ENCODE peak calls at places on chromosomes 4 and X, in five cellular contexts. O, A, S, R and Y are unnamed samples.

GRCh38 chr4:15938182-15938581 is 358 bp downstream of the FGFBP1 start:
- DNase-seq in O (no peak), A (no peak), S (no peak), R (no peak), Y (no peak)

GRCh38 chr4:20266215-20267082 is 14.7 kb downstream of the SLIT2 start:
- DNase-seq in O (no peak), A (no peak), S (no peak), R (no peak), Y (no peak)

GRCh38 chrX:41291309-41291708 is 42.7 kb upstream of the DDX3X start:
- DNase-seq in O (no peak), A (no peak), S (no peak), R (no peak), Y (no peak)

GRCh38 chr4:26175016-26175786 is 145.6 kb upstream of the RBPJ start:
- DNase-seq in O (no peak), A (no peak), S (no peak), R (no peak), Y (no peak)

GRCh38 chrX:132501606-132502005 is 12.8 kb upstream of the MBNL3 start:
- DNase-seq in O (no peak), A (no peak), S (peak; percentile 8), R (no peak), Y (no peak)

GRCh38 chrX:14936561-14936960 is 63.3 kb downstream of the MOSPD2 start:
- DNase-seq in O (no peak), A (peak; percentile 54), S (peak; percentile 73), R (no peak), Y (peak; percentile 46)

GRCh38 chrX:31147175-31147574 is 75.3 kb upstream of the FTHL17 start:
- DNase-seq in O (no peak), A (no peak), S (no peak), R (no peak), Y (no peak)

GRCh38 chr4:25842229-25842840 is 20.5 kb downstream of the SEL1L3 start:
- DNase-seq in O (no peak), A (no peak), S (no peak), R (peak; percentile 29), Y (no peak)

GRCh38 chrX:155874571-155875244 is 6.4 kb upstream of the VAMP7 start:
- DNase-seq in O (no peak), A (no peak), S (no peak), R (no peak), Y (no peak)

GRCh38 chr4:123488916-123489315 is 92.3 kb downstream of the SPRY1 start:
- DNase-seq in O (no peak), A (peak; percentile 40), S (peak; percentile 72), R (no peak), Y (peak; percentile 61)

GRCh38 chrX:95076449-95076848 is 1402.4 kb downstream of the FAM133A start:
- DNase-seq in O (peak; percentile 47), A (peak; percentile 49), S (peak; percentile 60), R (no peak), Y (no peak)

GRCh38 chrX:95071621-95072020 is 1397.6 kb downstream of the FAM133A start:
- DNase-seq in O (peak; percentile 13), A (no peak), S (no peak), R (no peak), Y (no peak)

GRCh38 chrX:95065151-95065550 is 1391.1 kb downstream of the FAM133A start:
- DNase-seq in O (no peak), A (no peak), S (no peak), R (no peak), Y (no peak)

GRCh38 chrX:95071052-95071451 is 1397.0 kb downstream of the FAM133A start:
- DNase-seq in O (no peak), A (no peak), S (peak; percentile 11), R (no peak), Y (no peak)
- TF ChIP-seq CTCF in O (peak; percentile 18), A (peak; percentile 26), S (peak; percentile 45), R (no peak), Y (no peak)

DNA sequence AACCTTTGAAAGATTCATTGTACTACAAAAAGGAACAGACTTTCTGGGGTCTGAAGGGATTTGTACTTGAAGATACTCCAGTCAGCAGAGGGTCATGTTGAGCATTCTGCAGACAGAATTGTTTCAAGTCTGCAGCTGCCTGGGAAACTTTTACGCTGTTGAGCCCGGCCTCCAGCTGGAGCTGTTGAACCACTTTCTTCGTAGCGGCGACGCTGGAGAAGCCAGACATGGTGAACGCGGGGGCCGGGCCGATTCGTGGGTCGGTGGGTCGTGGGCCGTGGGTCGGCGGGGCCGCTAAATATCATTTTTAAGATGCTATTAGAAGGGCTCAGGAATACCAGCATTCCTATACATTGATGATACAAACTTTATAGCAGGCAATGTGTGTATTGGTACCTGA is 12.0 kb upstream of the RTL9 start:
- DNase-seq in O (no peak), A (peak; percentile 56), S (no peak), R (no peak), Y (no peak)
- TF ChIP-seq CTCF in O (no peak), A (peak; percentile 24), S (no peak), R (no peak), Y (no peak)

GRCh38 chr4:73923631-73923937 is 54.4 kb downstream of the CXCL1 start:
- DNase-seq in O (no peak), A (no peak), S (no peak), R (no peak), Y (no peak)

GRCh38 chr4:73922317-73922716 is 53.1 kb downstream of the CXCL1 start:
- DNase-seq in O (no peak), A (no peak), S (no peak), R (no peak), Y (no peak)

GRCh38 chr4:73918058-73918457 is 48.9 kb downstream of the CXCL1 start:
- DNase-seq in O (no peak), A (no peak), S (no peak), R (no peak), Y (no peak)

GRCh38 chr4:73919691-73920090 is 50.5 kb downstream of the CXCL1 start:
- DNase-seq in O (no peak), A (no peak), S (no peak), R (no peak), Y (no peak)

GRCh38 chr4:73922766-73923630 is 53.8 kb downstream of the CXCL1 start:
- DNase-seq in O (no peak), A (peak; percentile 79), S (peak; percentile 75), R (no peak), Y (no peak)
- TF ChIP-seq CTCF in O (no peak), A (peak; percentile 35), S (peak; percentile 60), R (no peak), Y (no peak)

DNA sequence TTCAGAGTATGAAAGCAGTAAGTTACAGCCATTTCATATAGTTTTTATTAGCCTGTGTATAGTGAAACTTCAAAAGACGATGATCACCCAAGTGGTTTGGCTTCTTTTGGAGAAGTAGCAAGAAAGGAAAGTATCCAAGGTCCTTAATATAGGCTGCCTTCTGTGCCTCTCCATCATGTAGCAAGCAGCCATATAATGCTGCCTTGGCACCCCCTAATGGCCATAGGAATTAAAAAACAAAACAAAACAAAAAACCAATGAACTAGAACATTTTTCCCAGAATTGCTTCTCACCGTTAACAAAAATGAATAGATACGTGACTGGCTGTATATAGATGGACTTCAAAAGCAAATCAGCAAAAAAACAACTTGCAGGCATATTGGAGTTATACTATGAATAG is 18.9 kb downstream of the LAMP2 start:
- DNase-seq in O (peak; percentile 8), A (peak; percentile 16), S (no peak), R (no peak), Y (no peak)
- TF ChIP-seq CTCF in O (peak; percentile 40), A (no peak), S (peak; percentile 33), R (no peak), Y (peak; percentile 18)

GRCh38 chrX:103215768-103216085 is 819 bp downstream of the BEX4 start:
- DNase-seq in O (no peak), A (no peak), S (no peak), R (no peak), Y (no peak)

GRCh38 chrX:103212749-103213457 is 2.0 kb upstream of the BEX4 start:
- DNase-seq in O (no peak), A (no peak), S (no peak), R (no peak), Y (no peak)

GRCh38 chrX:103210056-103210455 is 4.9 kb upstream of the BEX4 start:
- DNase-seq in O (no peak), A (no peak), S (no peak), R (no peak), Y (no peak)

GRCh38 chrX:103215037-103215767 is at the start of gene BEX4:
- DNase-seq in O (peak; percentile 86), A (peak; percentile 69), S (peak; percentile 63), R (peak; percentile 72), Y (peak; percentile 78)

GRCh38 chrX:103211012-103211715 is 3.7 kb upstream of the BEX4 start:
- DNase-seq in O (peak; percentile 50), A (peak; percentile 60), S (peak; percentile 60), R (peak; percentile 13), Y (peak; percentile 45)
- TF ChIP-seq CTCF in O (peak; percentile 64), A (peak; percentile 42), S (peak; percentile 61), R (peak; percentile 41), Y (peak; percentile 27)

DNA sequence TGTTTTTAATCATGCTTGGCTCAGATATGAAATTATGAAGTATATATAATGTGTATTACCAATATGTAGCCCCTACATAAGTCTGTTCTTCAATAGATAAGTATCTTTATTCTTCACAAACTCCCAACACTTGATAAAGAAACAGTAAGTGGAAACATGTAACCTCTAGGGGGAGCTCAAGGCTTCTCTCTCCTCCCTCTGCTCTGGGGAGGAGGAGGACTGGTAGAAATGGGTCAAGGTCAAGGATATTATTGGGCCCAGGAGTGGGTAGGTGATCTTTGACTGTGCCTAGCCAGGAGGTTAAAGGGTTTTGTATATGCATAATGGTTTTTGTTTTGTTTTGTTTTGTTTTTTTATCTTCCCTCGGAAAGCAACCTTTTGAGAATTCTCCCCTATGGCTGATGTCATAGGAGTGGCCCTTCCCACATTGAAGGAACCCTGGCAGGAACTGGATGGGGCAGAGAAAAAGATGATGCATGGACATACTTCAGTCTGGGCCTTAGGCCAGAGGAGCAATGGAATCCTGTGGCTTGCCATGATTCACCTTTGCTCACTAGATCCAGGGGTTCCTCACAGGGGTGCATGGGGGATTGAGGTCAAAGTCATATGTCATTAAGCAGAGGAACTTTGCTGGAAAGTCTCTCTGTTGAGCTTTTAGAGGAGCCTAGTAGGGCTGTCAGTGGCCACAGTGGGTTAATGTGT is 460.3 kb downstream of the MID1IP1 start:
- DNase-seq in O (peak; percentile 23), A (peak; percentile 25), S (peak; percentile 68), R (no peak), Y (no peak)
- TF ChIP-seq CTCF in O (peak; percentile 74), A (peak; percentile 31), S (peak; percentile 55), R (peak; percentile 59), Y (peak; percentile 68)